ENCODE peak calls at places on chromosomes 3 and 15, in five cellular contexts. One of them, this sample, is unnamed.

GRCh38 chr3:100766069-100766468 is 56.8 kb downstream of the TFG start:
- DNase-seq in cardiac muscle cell: no peak
- DNase-seq in foreskin fibroblast: no peak
- DNase-seq in tibial artery: no peak
- DNase-seq in left lung: no peak
- DNase-seq in this sample: no peak

GRCh38 chr3:133940536-133940935 is 44.9 kb upstream of the RAB6B start:
- DNase-seq in cardiac muscle cell: no peak
- DNase-seq in foreskin fibroblast: no peak
- DNase-seq in tibial artery: peak
- DNase-seq in left lung: no peak
- DNase-seq in this sample: no peak

GRCh38 chr15:56805466-56806146 is 72.3 kb upstream of the ZNF280D start:
- DNase-seq in tibial artery: no peak
- DNase-seq in foreskin fibroblast: peak
- DNase-seq in left lung: no peak
- DNase-seq in cardiac muscle cell: peak
- DNase-seq in this sample: peak

GRCh38 chr15:45162771-45163507 is 24.8 kb downstream of the SHF start:
- DNase-seq in left lung: peak
- DNase-seq in cardiac muscle cell: peak
- DNase-seq in foreskin fibroblast: peak
- DNase-seq in tibial artery: peak
- DNase-seq in this sample: peak

GRCh38 chr3:25094932-25095690 is 333.0 kb upstream of the RARB start:
- DNase-seq in foreskin fibroblast: no peak
- DNase-seq in cardiac muscle cell: no peak
- DNase-seq in tibial artery: no peak
- DNase-seq in left lung: no peak
- DNase-seq in this sample: no peak

GRCh38 chr3:126056681-126057546 is 27.0 kb downstream of the SLC41A3 start:
- DNase-seq in left lung: no peak
- DNase-seq in foreskin fibroblast: peak
- DNase-seq in cardiac muscle cell: no peak
- DNase-seq in tibial artery: no peak
- DNase-seq in this sample: no peak

GRCh38 chr3:129855454-129856419 is 37.8 kb downstream of the TMCC1 start:
- DNase-seq in tibial artery: no peak
- DNase-seq in cardiac muscle cell: peak
- DNase-seq in foreskin fibroblast: peak
- DNase-seq in left lung: no peak
- DNase-seq in this sample: peak

GRCh38 chr15:38745136-38745535 is 180.5 kb upstream of the RASGRP1 start:
- DNase-seq in foreskin fibroblast: no peak
- DNase-seq in cardiac muscle cell: peak
- DNase-seq in tibial artery: no peak
- DNase-seq in left lung: no peak
- DNase-seq in this sample: no peak

GRCh38 chr3:115062009-115062408 is 85.1 kb downstream of the ZBTB20 start:
- DNase-seq in left lung: no peak
- DNase-seq in tibial artery: no peak
- DNase-seq in foreskin fibroblast: peak
- DNase-seq in cardiac muscle cell: no peak
- DNase-seq in this sample: no peak

GRCh38 chr15:52383100-52383588 is 87.5 kb upstream of the MYO5C start:
- DNase-seq in left lung: no peak
- DNase-seq in cardiac muscle cell: peak
- DNase-seq in foreskin fibroblast: no peak
- DNase-seq in tibial artery: no peak
- DNase-seq in this sample: no peak

GRCh38 chr3:87260270-87260669 is 16.1 kb downstream of the POU1F1 start:
- DNase-seq in foreskin fibroblast: peak
- DNase-seq in tibial artery: no peak
- DNase-seq in cardiac muscle cell: peak
- DNase-seq in left lung: no peak
- DNase-seq in this sample: peak

GRCh38 chr3:71583569-71584215 is at the start of gene FOXP1:
- DNase-seq in cardiac muscle cell: peak
- DNase-seq in left lung: peak
- DNase-seq in foreskin fibroblast: peak
- DNase-seq in tibial artery: peak
- DNase-seq in this sample: no peak

GRCh38 chr15:77749236-77749997 is 116.7 kb upstream of the LINGO1 start:
- DNase-seq in left lung: peak
- DNase-seq in tibial artery: no peak
- DNase-seq in foreskin fibroblast: no peak
- DNase-seq in cardiac muscle cell: no peak
- DNase-seq in this sample: no peak

GRCh38 chr15:57216288-57216687 is 160.0 kb upstream of the CGNL1 start:
- DNase-seq in left lung: no peak
- DNase-seq in foreskin fibroblast: peak
- DNase-seq in cardiac muscle cell: peak
- DNase-seq in tibial artery: no peak
- DNase-seq in this sample: peak

GRCh38 chr3:157856078-157856939 is 249.9 kb downstream of the SHOX2 start:
- DNase-seq in left lung: no peak
- DNase-seq in foreskin fibroblast: peak
- DNase-seq in cardiac muscle cell: no peak
- DNase-seq in tibial artery: no peak
- DNase-seq in this sample: no peak

GRCh38 chr3:129890125-129890524 is 3.4 kb downstream of the TMCC1 start:
- DNase-seq in foreskin fibroblast: no peak
- DNase-seq in left lung: no peak
- DNase-seq in cardiac muscle cell: no peak
- DNase-seq in tibial artery: no peak
- DNase-seq in this sample: no peak

GRCh38 chr3:54356299-54357037 is 234.1 kb downstream of the CACNA2D3 start:
- DNase-seq in cardiac muscle cell: peak
- DNase-seq in left lung: no peak
- DNase-seq in foreskin fibroblast: no peak
- DNase-seq in tibial artery: no peak
- DNase-seq in this sample: no peak

GRCh38 chr15:28921925-28922711 is 36.3 kb downstream of the APBA2 start:
- DNase-seq in tibial artery: peak
- DNase-seq in foreskin fibroblast: no peak
- DNase-seq in left lung: no peak
- DNase-seq in cardiac muscle cell: no peak
- DNase-seq in this sample: no peak

GRCh38 chr3:45776291-45776576 is 20.1 kb downstream of the SLC6A20 start:
- DNase-seq in left lung: no peak
- DNase-seq in cardiac muscle cell: no peak
- DNase-seq in tibial artery: no peak
- DNase-seq in foreskin fibroblast: no peak
- DNase-seq in this sample: no peak

GRCh38 chr15:80798911-80799310 is 19.7 kb downstream of the CEMIP start:
- DNase-seq in foreskin fibroblast: no peak
- DNase-seq in tibial artery: no peak
- DNase-seq in cardiac muscle cell: no peak
- DNase-seq in left lung: no peak
- DNase-seq in this sample: no peak

GRCh38 chr3:42691861-42692666 is 6.7 kb downstream of the KLHL40 start:
- DNase-seq in foreskin fibroblast: no peak
- DNase-seq in tibial artery: peak
- DNase-seq in cardiac muscle cell: no peak
- DNase-seq in left lung: no peak
- DNase-seq in this sample: no peak

GRCh38 chr15:40754574-40754882 is 526 bp downstream of the RMDN3 start:
- DNase-seq in tibial artery: no peak
- DNase-seq in foreskin fibroblast: peak
- DNase-seq in left lung: peak
- DNase-seq in cardiac muscle cell: peak
- DNase-seq in this sample: no peak

GRCh38 chr15:81163961-81164800 is 30.1 kb downstream of the CFAP161 start:
- DNase-seq in tibial artery: no peak
- DNase-seq in cardiac muscle cell: peak
- DNase-seq in left lung: no peak
- DNase-seq in foreskin fibroblast: peak
- DNase-seq in this sample: peak

GRCh38 chr15:90402230-90402629 is 14.2 kb downstream of the IQGAP1 start:
- DNase-seq in left lung: no peak
- DNase-seq in foreskin fibroblast: peak
- DNase-seq in cardiac muscle cell: peak
- DNase-seq in tibial artery: peak
- DNase-seq in this sample: peak

GRCh38 chr3:12150112-12150511 is 8.6 kb downstream of the TIMP4 start:
- DNase-seq in cardiac muscle cell: no peak
- DNase-seq in foreskin fibroblast: no peak
- DNase-seq in tibial artery: no peak
- DNase-seq in left lung: no peak
- DNase-seq in this sample: no peak

GRCh38 chr15:84681822-84682221 is 23.8 kb upstream of the NMB start:
- DNase-seq in cardiac muscle cell: peak
- DNase-seq in left lung: no peak
- DNase-seq in foreskin fibroblast: peak
- DNase-seq in tibial artery: no peak
- DNase-seq in this sample: no peak

GRCh38 chr3:101084404-101084803 is 91.2 kb upstream of the ABI3BP start:
- DNase-seq in tibial artery: no peak
- DNase-seq in left lung: no peak
- DNase-seq in foreskin fibroblast: peak
- DNase-seq in cardiac muscle cell: no peak
- DNase-seq in this sample: no peak

GRCh38 chr3:129592362-129593150 is 13.9 kb downstream of the PLXND1 start:
- DNase-seq in cardiac muscle cell: peak
- DNase-seq in foreskin fibroblast: no peak
- DNase-seq in tibial artery: peak
- DNase-seq in left lung: peak
- DNase-seq in this sample: no peak

GRCh38 chr3:194285024-194285858 is 65.9 kb downstream of the CPN2 start:
- DNase-seq in cardiac muscle cell: peak
- DNase-seq in tibial artery: peak
- DNase-seq in foreskin fibroblast: peak
- DNase-seq in left lung: no peak
- DNase-seq in this sample: no peak

GRCh38 chr3:194287977-194288706 is 63.0 kb downstream of the CPN2 start:
- DNase-seq in left lung: no peak
- DNase-seq in tibial artery: peak
- DNase-seq in foreskin fibroblast: no peak
- DNase-seq in cardiac muscle cell: no peak
- DNase-seq in this sample: no peak

GRCh38 chr3:194287392-194287791 is 63.7 kb downstream of the CPN2 start:
- DNase-seq in tibial artery: no peak
- DNase-seq in left lung: no peak
- DNase-seq in cardiac muscle cell: no peak
- DNase-seq in foreskin fibroblast: no peak
- DNase-seq in this sample: no peak

GRCh38 chr3:194285859-194286197 is 65.3 kb downstream of the CPN2 start:
- DNase-seq in foreskin fibroblast: no peak
- DNase-seq in left lung: no peak
- DNase-seq in cardiac muscle cell: peak
- DNase-seq in tibial artery: peak
- DNase-seq in this sample: no peak

GRCh38 chr3:194286747-194287146 is 64.4 kb downstream of the CPN2 start:
- DNase-seq in cardiac muscle cell: no peak
- DNase-seq in left lung: no peak
- DNase-seq in foreskin fibroblast: no peak
- DNase-seq in tibial artery: peak
- DNase-seq in this sample: no peak
- H3K4me3 ChIP-seq in cardiac muscle cell: no peak
- H3K4me3 ChIP-seq in left lung: no peak
- H3K4me3 ChIP-seq in foreskin fibroblast: no peak
- H3K4me3 ChIP-seq in tibial artery: no peak
- H3K4me3 ChIP-seq in this sample: no peak

GRCh38 chr15:49047456-49047855 is 1.2 kb upstream of the SECISBP2L start:
- DNase-seq in cardiac muscle cell: no peak
- DNase-seq in tibial artery: no peak
- DNase-seq in left lung: no peak
- DNase-seq in foreskin fibroblast: no peak
- DNase-seq in this sample: no peak

GRCh38 chr15:49045691-49046112 is 544 bp downstream of the SECISBP2L start:
- DNase-seq in left lung: no peak
- DNase-seq in foreskin fibroblast: peak
- DNase-seq in tibial artery: no peak
- DNase-seq in cardiac muscle cell: peak
- DNase-seq in this sample: no peak

GRCh38 chr15:49044761-49045571 is 1.3 kb downstream of the SECISBP2L start:
- DNase-seq in foreskin fibroblast: no peak
- DNase-seq in left lung: no peak
- DNase-seq in cardiac muscle cell: peak
- DNase-seq in tibial artery: no peak
- DNase-seq in this sample: no peak

GRCh38 chr15:49044002-49044401 is 2.2 kb downstream of the SECISBP2L start:
- DNase-seq in cardiac muscle cell: no peak
- DNase-seq in foreskin fibroblast: no peak
- DNase-seq in tibial artery: no peak
- DNase-seq in left lung: no peak
- DNase-seq in this sample: no peak

DNA sequence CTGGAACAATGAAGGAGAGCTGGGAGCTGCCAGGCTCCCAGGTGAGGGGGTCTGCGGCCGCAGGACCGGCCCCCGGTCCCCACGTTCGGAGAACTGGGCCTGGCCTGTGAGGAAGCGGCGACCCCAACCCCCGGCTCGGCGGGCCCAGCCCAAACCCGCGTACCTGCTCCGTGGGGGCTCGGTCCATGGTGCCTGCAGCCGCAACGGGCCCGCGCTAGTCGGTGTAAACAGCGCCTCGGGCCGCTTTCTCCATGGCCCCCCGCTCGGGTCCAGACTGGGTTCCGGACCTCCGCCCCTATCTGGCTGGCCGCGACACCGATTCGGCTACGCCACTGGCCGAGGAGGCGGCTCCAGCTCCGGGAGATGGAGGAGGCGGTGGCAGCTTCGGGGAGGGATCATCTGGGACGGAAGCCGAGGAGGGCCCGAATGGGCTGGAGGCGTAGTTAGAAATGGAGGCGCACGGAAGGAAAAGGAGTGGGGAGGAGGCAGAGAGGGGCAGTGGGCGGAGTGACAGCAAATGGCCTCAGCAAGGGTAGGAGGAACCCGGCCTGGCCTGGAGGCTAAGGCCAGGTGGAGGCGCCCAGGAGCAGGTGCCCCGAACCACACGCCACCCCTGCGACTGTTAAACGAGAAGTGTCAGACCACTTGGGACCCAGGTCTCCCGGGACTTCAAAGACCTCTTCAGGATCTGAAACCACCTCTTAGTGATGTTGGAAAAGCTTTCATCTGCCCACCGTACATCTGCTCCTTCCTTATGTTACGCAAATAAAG is at the start of gene SECISBP2L:
- DNase-seq in tibial artery: peak
- DNase-seq in foreskin fibroblast: peak
- DNase-seq in left lung: peak
- DNase-seq in cardiac muscle cell: peak
- DNase-seq in this sample: peak
- TF ChIP-seq CTCF in tibial artery: no peak
- TF ChIP-seq CTCF in foreskin fibroblast: no peak
- TF ChIP-seq CTCF in left lung: no peak
- TF ChIP-seq CTCF in cardiac muscle cell: peak
- TF ChIP-seq CTCF in this sample: no peak

GRCh38 chr3:5250467-5251195 is 63.1 kb downstream of the EDEM1 start:
- DNase-seq in cardiac muscle cell: peak
- DNase-seq in foreskin fibroblast: no peak
- DNase-seq in tibial artery: no peak
- DNase-seq in left lung: no peak
- DNase-seq in this sample: no peak
- H3K4me3 ChIP-seq in cardiac muscle cell: no peak
- H3K4me3 ChIP-seq in foreskin fibroblast: no peak
- H3K4me3 ChIP-seq in tibial artery: peak
- H3K4me3 ChIP-seq in left lung: peak
- H3K4me3 ChIP-seq in this sample: peak

GRCh38 chr15:67786646-67787045 is 38.7 kb upstream of the SKOR1 start:
- DNase-seq in tibial artery: no peak
- DNase-seq in cardiac muscle cell: no peak
- DNase-seq in foreskin fibroblast: no peak
- DNase-seq in left lung: no peak
- DNase-seq in this sample: no peak
- TF ChIP-seq CTCF in tibial artery: no peak
- TF ChIP-seq CTCF in cardiac muscle cell: no peak
- TF ChIP-seq CTCF in foreskin fibroblast: no peak
- TF ChIP-seq CTCF in left lung: no peak
- TF ChIP-seq CTCF in this sample: no peak